ENCODE peak calls at places on chromosome 10, in nine cellular contexts. Y is stomach, G is body of pancreas, R is testis, I is esophagus squamous epithelium, E is Peyer's patch, C is A549, W is tibial nerve, K is HepG2. X is an unnamed sample. For H3K4me1, the result is how much of the 10 kb centered on the place peaks cover.

GRCh38 chr10:28580825-28581224 is 47.9 kb downstream of the WAC start:
- DNase-seq in Y (no peak), G (no peak), R (no peak), I (no peak), E (no peak), C (no peak), W (no peak), K (no peak), X (no peak)

GRCh38 chr10:91689731-91690168 is 56.9 kb upstream of the PPP1R3C start:
- DNase-seq in Y (no peak), G (no peak), R (no peak), I (no peak), E (no peak), C (no peak), W (peak), K (no peak), X (no peak)

GRCh38 chr10:89793649-89794254 is 92.4 kb downstream of the KIF20B start:
- DNase-seq in Y (no peak), G (peak), R (peak), I (no peak), E (peak), C (peak), W (peak), K (peak), X (peak)

GRCh38 chr10:44993922-44994751 is 6.6 kb upstream of the ZNF22 start:
- DNase-seq in Y (no peak), G (no peak), R (peak), I (no peak), E (no peak), C (no peak), W (peak), K (peak), X (no peak)

GRCh38 chr10:53122265-53122664 is 349.7 kb upstream of the MBL2 start:
- DNase-seq in Y (no peak), G (no peak), R (no peak), I (no peak), E (no peak), C (no peak), W (no peak), K (no peak), X (no peak)

GRCh38 chr10:131089861-131090260 is 221.7 kb downstream of the TCERG1L start:
- DNase-seq in Y (no peak), G (no peak), R (no peak), I (no peak), E (no peak), C (no peak), W (no peak), K (no peak), X (no peak)

GRCh38 chr10:31770307-31770902 is 158.2 kb downstream of the ARHGAP12 start:
- DNase-seq in Y (peak), G (peak), R (no peak), I (no peak), E (peak), C (no peak), W (no peak), K (peak), X (peak)

GRCh38 chr10:35961501-35961900 is 319.4 kb upstream of the FZD8 start:
- DNase-seq in Y (no peak), G (no peak), R (no peak), I (no peak), E (no peak), C (no peak), W (no peak), K (no peak), X (no peak)

GRCh38 chr10:70600512-70601395 is 1.8 kb downstream of the PRF1 start:
- DNase-seq in Y (no peak), G (no peak), R (no peak), I (no peak), E (peak), C (no peak), W (no peak), K (no peak), X (no peak)

GRCh38 chr10:71333154-71333887 is 14.3 kb downstream of the SLC29A3 start:
- DNase-seq in Y (no peak), G (no peak), R (no peak), I (no peak), E (no peak), C (no peak), W (peak), K (no peak), X (no peak)

GRCh38 chr10:43965033-43965917 is 316.6 kb upstream of the ZNF32 start:
- DNase-seq in Y (no peak), G (no peak), R (no peak), I (no peak), E (peak), C (no peak), W (peak), K (no peak), X (no peak)

GRCh38 chr10:8306685-8307364 is 252.3 kb downstream of the GATA3 start:
- DNase-seq in Y (no peak), G (no peak), R (no peak), I (no peak), E (no peak), C (no peak), W (no peak), K (no peak), X (no peak)

GRCh38 chr10:103761075-103761920 is 94.1 kb downstream of the SH3PXD2A start:
- DNase-seq in Y (no peak), G (no peak), R (no peak), I (no peak), E (no peak), C (no peak), W (no peak), K (no peak), X (no peak)

GRCh38 chr10:24393206-24393605 is 184.3 kb downstream of the KIAA1217 start:
- DNase-seq in Y (no peak), G (no peak), R (no peak), I (no peak), E (no peak), C (no peak), W (no peak), K (no peak), X (no peak)

GRCh38 chr10:70404906-70405824 is 1.2 kb downstream of the EIF4EBP2 start:
- DNase-seq in Y (peak), G (peak), R (peak), I (no peak), E (peak), C (peak), W (peak), K (peak), X (peak)

GRCh38 chr10:1896153-1896552 is 158.8 kb upstream of the ADARB2 start:
- DNase-seq in Y (no peak), G (no peak), R (no peak), I (no peak), E (no peak), C (no peak), W (no peak), K (no peak), X (no peak)

GRCh38 chr10:26335574-26336093 is 102.5 kb upstream of the APBB1IP start:
- DNase-seq in Y (no peak), G (no peak), R (no peak), I (no peak), E (no peak), C (no peak), W (no peak), K (no peak), X (no peak)

GRCh38 chr10:34710391-34710751 is 104.7 kb downstream of the PARD3 start:
- DNase-seq in Y (no peak), G (no peak), R (no peak), I (no peak), E (no peak), C (peak), W (peak), K (no peak), X (peak)

GRCh38 chr10:126516515-126516914 is 128.2 kb upstream of the ADAM12 start:
- DNase-seq in Y (no peak), G (no peak), R (no peak), I (no peak), E (no peak), C (no peak), W (no peak), K (no peak), X (no peak)

GRCh38 chr10:2990764-2991163 is 76.6 kb upstream of the PFKP start:
- DNase-seq in Y (no peak), G (no peak), R (no peak), I (no peak), E (no peak), C (no peak), W (no peak), K (peak), X (no peak)

GRCh38 chr10:127155221-127155620 is 41.2 kb downstream of the INSYN2A start:
- DNase-seq in Y (no peak), G (no peak), R (no peak), I (no peak), E (no peak), C (no peak), W (no peak), K (no peak), X (no peak)

GRCh38 chr10:58064714-58065528 is 202.8 kb downstream of the IPMK start:
- DNase-seq in Y (no peak), G (no peak), R (peak), I (no peak), E (no peak), C (peak), W (peak), K (peak), X (no peak)

GRCh38 chr10:10657139-10657760 is 360.4 kb upstream of the CELF2 start:
- DNase-seq in Y (no peak), G (no peak), R (no peak), I (no peak), E (no peak), C (no peak), W (no peak), K (no peak), X (no peak)

GRCh38 chr10:6018422-6018821 is 41.1 kb upstream of the IL15RA start:
- DNase-seq in Y (no peak), G (peak), R (no peak), I (no peak), E (no peak), C (no peak), W (no peak), K (no peak), X (peak)

GRCh38 chr10:111109506-111110242 is 32.8 kb downstream of the ADRA2A start:
- DNase-seq in Y (peak), G (no peak), R (no peak), I (no peak), E (peak), C (no peak), W (no peak), K (no peak), X (no peak)

GRCh38 chr10:60801538-60801937 is 23.3 kb downstream of the CDK1 start:
- DNase-seq in Y (no peak), G (no peak), R (no peak), I (no peak), E (no peak), C (no peak), W (no peak), K (peak), X (no peak)

GRCh38 chr10:19426039-19426438 is 377.4 kb downstream of the MALRD1 start:
- DNase-seq in Y (no peak), G (no peak), R (no peak), I (no peak), E (no peak), C (no peak), W (no peak), K (no peak), X (no peak)

GRCh38 chr10:26857991-26858706 is 2.6 kb downstream of the ABI1 start:
- DNase-seq in Y (no peak), G (no peak), R (no peak), I (no peak), E (no peak), C (no peak), W (no peak), K (no peak), X (no peak)

GRCh38 chr10:69863580-69863979 is 61.9 kb downstream of the COL13A1 start:
- DNase-seq in Y (no peak), G (no peak), R (no peak), I (no peak), E (no peak), C (no peak), W (no peak), K (no peak), X (no peak)

GRCh38 chr10:23065549-23065948 is 29.8 kb upstream of the MSRB2 start:
- DNase-seq in Y (peak), G (peak), R (peak), I (no peak), E (peak), C (peak), W (peak), K (peak), X (peak)

GRCh38 chr10:49595003-49595712 is 15.0 kb upstream of the SLC18A3 start:
- DNase-seq in Y (no peak), G (no peak), R (no peak), I (no peak), E (no peak), C (no peak), W (no peak), K (no peak), X (no peak)

GRCh38 chr10:30059209-30060107 is at the start of gene JCAD:
- DNase-seq in Y (peak), G (peak), R (peak), I (no peak), E (peak), C (peak), W (peak), K (no peak), X (peak)

GRCh38 chr10:112815238-112816032 is 134.6 kb upstream of the TCF7L2 start:
- DNase-seq in Y (no peak), G (no peak), R (no peak), I (no peak), E (no peak), C (peak), W (peak), K (peak), X (peak)

GRCh38 chr10:58555170-58555929 is 42.7 kb downstream of the BICC1 start:
- DNase-seq in Y (no peak), G (no peak), R (no peak), I (no peak), E (no peak), C (peak), W (no peak), K (peak), X (no peak)

GRCh38 chr10:59575269-59575668 is 134.4 kb downstream of the SLC16A9 start:
- DNase-seq in Y (no peak), G (no peak), R (no peak), I (no peak), E (no peak), C (no peak), W (no peak), K (no peak), X (no peak)

GRCh38 chr10:10532274-10532673 is 485.4 kb upstream of the CELF2 start:
- DNase-seq in Y (no peak), G (no peak), R (no peak), I (no peak), E (no peak), C (no peak), W (no peak), K (no peak), X (no peak)

GRCh38 chr10:133170092-133170491 is 10.1 kb downstream of the KNDC1 start:
- DNase-seq in Y (peak), G (no peak), R (no peak), I (no peak), E (peak), C (no peak), W (no peak), K (no peak), X (no peak)

GRCh38 chr10:104067525-104067924 is 18.2 kb downstream of the COL17A1 start:
- DNase-seq in Y (no peak), G (no peak), R (peak), I (no peak), E (no peak), C (no peak), W (no peak), K (no peak), X (no peak)

GRCh38 chr10:113384181-113384580 is 168.7 kb upstream of the HABP2 start:
- DNase-seq in Y (no peak), G (no peak), R (no peak), I (no peak), E (no peak), C (no peak), W (no peak), K (no peak), X (no peak)

GRCh38 chr10:62811159-62811875 is 4.8 kb downstream of the EGR2 start:
- DNase-seq in Y (no peak), G (no peak), R (no peak), I (no peak), E (no peak), C (no peak), W (no peak), K (no peak), X (no peak)
- H3K4me1 ChIP-seq in Y (under half), G (under half), R (under half), I (under half), E (under half), C (under half), W (under half), K (under half), X (half or more)

GRCh38 chr10:122194251-122194650 is 76.8 kb upstream of the BTBD16 start:
- DNase-seq in Y (no peak), G (no peak), R (no peak), I (no peak), E (no peak), C (no peak), W (no peak), K (no peak), X (no peak)
- TF ChIP-seq POLR2A in Y (no peak), G (no peak), R (no peak), I (no peak), E (no peak), C (no peak), W (no peak), K (no peak), X (no peak)

GRCh38 chr10:114544045-114544659 is 113.9 kb downstream of the ABLIM1 start:
- DNase-seq in Y (peak), G (no peak), R (no peak), I (peak), E (peak), C (no peak), W (no peak), K (no peak), X (no peak)
- H3K4me3 ChIP-seq in Y (no peak), G (no peak), R (no peak), I (no peak), E (no peak), C (no peak), W (no peak), K (no peak), X (no peak)

GRCh38 chr10:86957471-86958108 is at the start of gene MMRN2:
- DNase-seq in Y (no peak), G (no peak), R (no peak), I (no peak), E (no peak), C (no peak), W (no peak), K (no peak), X (peak)

GRCh38 chr10:86954681-86955500 is 2.5 kb downstream of the MMRN2 start:
- DNase-seq in Y (no peak), G (no peak), R (no peak), I (no peak), E (no peak), C (no peak), W (no peak), K (no peak), X (no peak)

GRCh38 chr10:86955501-86956194 is 1.8 kb downstream of the MMRN2 start:
- DNase-seq in Y (no peak), G (no peak), R (no peak), I (no peak), E (no peak), C (no peak), W (no peak), K (no peak), X (peak)

GRCh38 chr10:86956841-86957448 is 470 bp downstream of the MMRN2 start:
- DNase-seq in Y (no peak), G (no peak), R (no peak), I (no peak), E (no peak), C (no peak), W (no peak), K (no peak), X (no peak)

DNA sequence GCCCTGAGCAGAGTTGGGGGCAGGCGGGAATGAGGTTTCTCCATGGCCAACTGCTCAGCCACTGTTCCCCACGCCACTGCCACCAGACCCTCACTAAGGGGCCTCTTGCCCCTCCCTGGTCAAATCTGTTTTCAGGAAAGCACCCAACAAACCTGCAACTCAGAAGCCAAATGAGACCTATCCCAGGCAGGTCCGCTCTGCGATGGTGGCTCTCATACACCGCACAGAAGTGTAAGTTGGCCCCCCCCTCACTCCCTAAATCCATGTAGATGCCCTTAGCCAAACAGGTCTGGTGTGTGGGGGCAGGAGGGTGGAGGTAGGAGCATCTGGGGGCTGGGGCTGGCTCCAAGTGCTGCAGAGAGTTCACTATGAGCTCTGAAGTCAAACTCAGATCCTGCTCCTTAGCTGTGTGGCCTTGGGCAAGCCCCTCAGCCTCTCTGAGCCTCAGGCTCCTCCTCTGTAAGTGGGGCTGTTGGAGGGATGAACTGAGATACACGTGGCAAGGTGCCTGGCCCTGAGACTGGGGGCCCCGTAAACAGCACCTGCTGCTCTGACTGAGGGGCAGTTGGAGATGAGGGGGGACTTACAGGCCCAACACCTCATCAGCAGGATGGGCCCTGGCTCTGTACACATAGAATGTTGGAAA is 1.1 kb downstream of the MMRN2 start:
- DNase-seq in Y (no peak), G (no peak), R (no peak), I (no peak), E (no peak), C (no peak), W (no peak), K (no peak), X (peak)
- H3K4me1 ChIP-seq in Y (half or more), G (under half), R (half or more), I (half or more), E (under half), C (half or more), W (half or more), K (half or more), X (half or more)